ENCODE peak calls at places on chromosomes 13 and 19, in five cellular contexts. F, I, B, R and V are unnamed samples.

GRCh38 chr19:42276284-42276683 is 7.2 kb downstream of the CIC start:
- DNase-seq in R (no peak), I (no peak), F (no peak), B (no peak), V (no peak)

GRCh38 chr13:110677731-110678545 is 28.0 kb downstream of the CARS2 start:
- DNase-seq in R (peak), I (no peak), F (no peak), B (no peak), V (peak)

GRCh38 chr13:82436099-82436585 is 1446.1 kb downstream of the SLITRK1 start:
- DNase-seq in B (no peak), F (no peak), R (no peak), I (no peak), V (no peak)

GRCh38 chr13:35743165-35743564 is 266.7 kb upstream of the MAB21L1 start:
- DNase-seq in R (no peak), B (no peak), F (no peak), I (no peak), V (no peak)

GRCh38 chr19:49331616-49332055 is 3.6 kb upstream of the CD37 start:
- DNase-seq in R (peak), B (peak), F (peak), I (no peak), V (peak)

GRCh38 chr13:113929628-113930615 is 44.0 kb downstream of the C13orf46 start:
- DNase-seq in R (no peak), B (no peak), I (no peak), F (peak), V (no peak)

GRCh38 chr13:79637086-79637763 is 156.3 kb downstream of the NDFIP2 start:
- DNase-seq in I (no peak), F (no peak), B (no peak), R (no peak), V (no peak)

GRCh38 chr19:56091751-56092546 is 29.1 kb downstream of the ZNF787 start:
- DNase-seq in F (peak), I (no peak), B (no peak), R (no peak), V (peak)

GRCh38 chr13:111045170-111045569 is 69.9 kb upstream of the ARHGEF7 start:
- DNase-seq in R (no peak), I (no peak), F (no peak), B (no peak), V (no peak)

GRCh38 chr13:64925727-64926126 is 2304.4 kb downstream of the PCDH9 start:
- DNase-seq in F (no peak), I (no peak), R (no peak), B (no peak), V (no peak)

GRCh38 chr19:12721656-12722565 is 1.8 kb downstream of the TNPO2 start:
- DNase-seq in B (peak), I (peak), R (peak), F (peak), V (peak)

GRCh38 chr19:36331353-36332228 is 47.4 kb downstream of the ZFP14 start:
- DNase-seq in R (peak), I (peak), F (peak), B (peak), V (peak)

GRCh38 chr13:105874808-105875207 is 660.7 kb downstream of the EFNB2 start:
- DNase-seq in R (no peak), B (no peak), I (no peak), F (no peak), V (no peak)

GRCh38 chr19:19866599-19867248 is 1.0 kb downstream of the ZNF253 start:
- DNase-seq in F (peak), B (peak), I (peak), R (no peak), V (peak)

GRCh38 chr13:109146912-109147624 is 517.7 kb downstream of the MYO16 start:
- DNase-seq in F (no peak), R (peak), I (no peak), B (no peak), V (no peak)

GRCh38 chr13:24274452-24274971 is 34.9 kb upstream of the C1QTNF9 start:
- DNase-seq in R (peak), B (no peak), I (no peak), F (no peak), V (peak)

GRCh38 chr13:27619711-27620376 is 485 bp downstream of the LNX2 start:
- DNase-seq in F (no peak), I (no peak), R (peak), B (peak), V (peak)

GRCh38 chr13:71817335-71817734 is 49.7 kb downstream of the DACH1 start:
- DNase-seq in B (no peak), F (no peak), I (no peak), R (no peak), V (no peak)

GRCh38 chr19:2027361-2027760 is 11.8 kb upstream of the BTBD2 start:
- DNase-seq in B (no peak), R (peak), F (no peak), I (no peak), V (no peak)

GRCh38 chr13:99911965-99912566 is 59.5 kb downstream of the ZIC5 start:
- DNase-seq in F (no peak), R (no peak), B (no peak), I (no peak), V (no peak)

GRCh38 chr13:99911069-99911964 is 60.2 kb downstream of the ZIC5 start:
- DNase-seq in F (no peak), B (no peak), R (no peak), I (no peak), V (no peak)

GRCh38 chr13:99919132-99919531 is 52.4 kb downstream of the ZIC5 start:
- DNase-seq in I (no peak), B (no peak), R (no peak), F (no peak), V (no peak)

GRCh38 chr13:99916366-99917103 is 55.0 kb downstream of the ZIC5 start:
- DNase-seq in I (no peak), F (no peak), B (peak), R (peak), V (peak)
- H2BK5ac ChIP-seq in I (no peak), F (no peak), B (no peak), R (no peak), V (no peak)

GRCh38 chr19:10501971-10502523 is 1.1 kb downstream of the KEAP1 start:
- DNase-seq in R (peak), F (peak), I (no peak), B (peak), V (no peak)
- H2BK5ac ChIP-seq in R (peak), F (no peak), I (peak), B (peak), V (peak)

GRCh38 chr13:25602206-25602605 is 230.4 kb downstream of the ATP8A2 start:
- DNase-seq in F (peak), B (peak), I (no peak), R (no peak), V (no peak)
- H2BK5ac ChIP-seq in F (no peak), B (no peak), I (no peak), R (no peak), V (no peak)

GRCh38 chr13:44211286-44211685 is 162.3 kb upstream of the SERP2 start:
- DNase-seq in F (no peak), R (no peak), I (no peak), B (peak), V (no peak)
- H2BK5ac ChIP-seq in F (no peak), R (no peak), I (no peak), B (no peak), V (no peak)

GRCh38 chr13:51817717-51818116 is 13.8 kb upstream of the DHRS12 start:
- DNase-seq in R (no peak), B (no peak), F (no peak), I (no peak), V (no peak)

GRCh38 chr13:51818276-51818675 is 14.3 kb upstream of the DHRS12 start:
- DNase-seq in R (no peak), B (no peak), I (no peak), F (no peak), V (no peak)

GRCh38 chr13:51816604-51817254 is 12.8 kb upstream of the DHRS12 start:
- DNase-seq in I (no peak), R (no peak), F (no peak), B (no peak), V (peak)

GRCh38 chr13:51819544-51819943 is 15.6 kb upstream of the DHRS12 start:
- DNase-seq in B (no peak), R (no peak), F (no peak), I (no peak), V (no peak)

GRCh38 chr13:51818771-51819511 is 15.0 kb upstream of the DHRS12 start:
- DNase-seq in R (peak), B (no peak), I (no peak), F (no peak), V (no peak)
- H2BK5ac ChIP-seq in R (no peak), B (no peak), I (no peak), F (no peak), V (no peak)

GRCh38 chr13:98198683-98199082 is 21.6 kb upstream of the RNF113B start:
- DNase-seq in I (no peak), B (no peak), R (no peak), F (no peak), V (no peak)

GRCh38 chr13:98199480-98199879 is 22.4 kb upstream of the RNF113B start:
- DNase-seq in I (no peak), B (peak), F (no peak), R (peak), V (no peak)

GRCh38 chr13:98201178-98201577 is 24.1 kb upstream of the RNF113B start:
- DNase-seq in I (no peak), R (no peak), B (no peak), F (no peak), V (no peak)

GRCh38 chr13:98202026-98202425 is 25.0 kb upstream of the RNF113B start:
- DNase-seq in R (no peak), B (no peak), I (no peak), F (no peak), V (no peak)

DNA sequence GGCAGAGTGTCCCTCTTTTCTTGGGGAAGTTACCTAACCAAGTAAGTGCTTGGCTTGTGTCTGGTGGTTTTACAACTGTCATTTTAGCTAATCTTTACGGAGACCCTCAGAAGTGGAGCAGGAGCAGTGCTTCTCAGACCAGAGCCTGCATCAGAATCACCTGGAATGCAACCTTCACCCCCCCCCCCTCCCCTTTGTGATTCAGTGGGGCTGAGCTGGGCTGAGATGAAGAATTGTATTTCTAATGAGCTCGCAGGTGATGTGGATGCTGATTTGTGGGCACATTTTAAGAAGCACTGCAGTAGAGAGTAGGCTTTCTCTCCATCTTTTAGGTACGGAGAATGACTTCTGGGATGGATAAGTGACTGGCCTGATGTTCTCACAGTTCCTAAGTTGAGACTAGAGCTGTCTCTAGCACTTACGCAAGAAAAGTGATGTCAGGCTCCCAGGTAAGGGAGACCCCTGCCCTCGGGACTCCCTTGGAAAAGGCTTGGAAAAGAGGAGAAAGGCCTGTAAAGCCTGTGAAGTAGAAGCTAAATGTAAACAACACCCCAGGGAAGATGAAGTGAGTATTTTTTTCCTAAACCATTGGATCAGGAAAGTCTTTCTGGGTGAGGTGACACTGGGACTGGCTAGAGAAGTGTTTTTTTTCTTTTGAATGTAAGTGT is 23.3 kb upstream of the RNF113B start:
- DNase-seq in R (no peak), B (peak), I (no peak), F (peak), V (no peak)
- H2BK5ac ChIP-seq in R (peak), B (no peak), I (no peak), F (no peak), V (no peak)

GRCh38 chr19:17605117-17605516 is 49.7 kb downstream of the COLGALT1 start:
- DNase-seq in R (no peak), B (no peak), I (no peak), F (no peak), V (no peak)

GRCh38 chr19:17601683-17602082 is 46.2 kb downstream of the COLGALT1 start:
- DNase-seq in B (no peak), I (no peak), R (no peak), F (no peak), V (no peak)

GRCh38 chr19:17602872-17603552 is 47.6 kb downstream of the COLGALT1 start:
- DNase-seq in B (no peak), R (no peak), I (no peak), F (no peak), V (no peak)

GRCh38 chr19:17604372-17605025 is 49.0 kb downstream of the COLGALT1 start:
- DNase-seq in B (no peak), F (no peak), I (no peak), R (no peak), V (no peak)

DNA sequence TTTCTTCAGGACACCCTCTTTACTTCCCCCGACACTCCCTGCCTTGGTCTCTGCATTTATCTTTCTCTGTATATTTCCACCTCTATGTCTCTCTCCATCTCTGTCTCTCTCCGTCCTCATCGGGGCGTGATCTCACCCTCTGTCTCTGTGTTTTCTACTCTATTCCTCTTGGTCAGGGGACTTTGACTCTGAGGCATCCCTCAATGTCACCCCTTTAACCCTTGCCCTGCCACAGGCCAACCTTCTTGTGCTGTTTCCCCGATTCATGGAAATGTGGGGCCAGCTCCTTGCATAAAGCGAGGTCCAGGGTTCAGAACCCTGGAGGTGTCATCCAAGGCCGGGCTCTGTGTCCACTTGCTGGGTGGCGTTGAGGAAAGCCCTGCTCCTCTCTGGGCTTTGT is 46.8 kb downstream of the COLGALT1 start:
- DNase-seq in R (no peak), I (no peak), F (no peak), B (no peak), V (no peak)
- H2BK5ac ChIP-seq in R (no peak), I (no peak), F (no peak), B (no peak), V (no peak)

DNA sequence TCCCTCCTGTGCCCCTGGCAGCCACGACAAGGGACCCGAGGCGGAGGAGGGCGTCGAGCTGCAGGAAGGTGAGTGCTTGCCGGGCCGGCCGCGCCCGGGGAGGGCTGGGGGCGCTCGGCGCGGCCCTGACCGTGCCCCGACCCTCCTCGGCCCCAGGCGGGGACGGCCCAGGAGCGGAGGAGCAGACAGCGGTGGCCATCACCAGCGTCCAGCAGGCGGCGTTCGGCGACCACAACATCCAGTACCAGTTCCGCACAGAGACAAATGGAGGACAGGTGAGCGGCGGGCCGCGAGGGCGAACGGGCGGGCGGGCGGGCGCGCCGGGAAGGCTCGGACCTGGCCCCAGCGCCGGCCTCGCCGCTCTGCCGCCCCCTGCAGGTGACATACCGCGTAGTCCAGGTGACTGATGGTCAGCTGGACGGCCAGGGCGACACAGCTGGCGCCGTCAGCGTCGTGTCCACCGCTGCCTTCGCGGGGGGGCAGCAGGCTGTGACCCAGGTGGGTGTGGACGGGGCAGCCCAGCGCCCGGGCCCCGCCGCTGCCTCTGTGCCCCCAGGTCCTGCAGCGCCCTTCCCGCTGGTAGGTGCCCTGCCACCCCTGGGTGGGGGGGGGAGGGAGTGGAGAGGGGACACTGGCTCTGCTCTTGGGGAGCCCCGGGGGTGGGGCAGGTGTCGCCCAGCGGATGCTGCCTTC is 809 bp downstream of the USF2 start:
- DNase-seq in F (peak), B (peak), I (peak), R (peak), V (peak)
- H2BK5ac ChIP-seq in F (no peak), B (no peak), I (no peak), R (peak), V (peak)